ENCODE peak calls at places on chromosomes 7 and 10, in six cellular contexts. One of them, this sample, is unnamed.

GRCh38 chr10:92965314-92965713 is 95.3 kb upstream of the CYP26C1 start:
- DNase-seq in K562: peak
- DNase-seq in HepG2: peak
- DNase-seq in SK-N-SH: peak
- DNase-seq in A549: peak
- DNase-seq in IMR-90: peak
- DNase-seq in this sample: no peak

GRCh38 chr10:10782603-10783002 is 235.1 kb upstream of the CELF2 start:
- DNase-seq in IMR-90: peak
- DNase-seq in K562: no peak
- DNase-seq in A549: no peak
- DNase-seq in SK-N-SH: no peak
- DNase-seq in HepG2: no peak
- DNase-seq in this sample: no peak

GRCh38 chr10:101050206-101051069 is 11.4 kb upstream of the KAZALD1 start:
- DNase-seq in HepG2: peak
- DNase-seq in A549: peak
- DNase-seq in SK-N-SH: peak
- DNase-seq in K562: peak
- DNase-seq in IMR-90: no peak
- DNase-seq in this sample: peak

GRCh38 chr10:111522141-111522540 is 445.3 kb downstream of the ADRA2A start:
- DNase-seq in A549: no peak
- DNase-seq in SK-N-SH: no peak
- DNase-seq in K562: no peak
- DNase-seq in HepG2: no peak
- DNase-seq in IMR-90: no peak
- DNase-seq in this sample: no peak

GRCh38 chr10:44962870-44963738 is 3.5 kb downstream of the RASSF4 start:
- DNase-seq in HepG2: peak
- DNase-seq in SK-N-SH: no peak
- DNase-seq in K562: no peak
- DNase-seq in A549: no peak
- DNase-seq in IMR-90: no peak
- DNase-seq in this sample: peak

GRCh38 chr7:85261341-85261740 is 74.5 kb upstream of the SEMA3D start:
- DNase-seq in IMR-90: peak
- DNase-seq in K562: no peak
- DNase-seq in HepG2: no peak
- DNase-seq in A549: no peak
- DNase-seq in SK-N-SH: no peak
- DNase-seq in this sample: no peak

GRCh38 chr7:44150466-44150832 is 9.3 kb upstream of the MYL7 start:
- DNase-seq in IMR-90: no peak
- DNase-seq in A549: no peak
- DNase-seq in K562: no peak
- DNase-seq in SK-N-SH: peak
- DNase-seq in HepG2: no peak
- DNase-seq in this sample: no peak

GRCh38 chr10:91294134-91294906 is 73.9 kb downstream of the PCGF5 start:
- DNase-seq in K562: no peak
- DNase-seq in A549: no peak
- DNase-seq in SK-N-SH: no peak
- DNase-seq in IMR-90: no peak
- DNase-seq in HepG2: no peak
- DNase-seq in this sample: no peak

GRCh38 chr10:46022978-46023702 is 7.3 kb downstream of the NCOA4 start:
- DNase-seq in A549: peak
- DNase-seq in SK-N-SH: peak
- DNase-seq in K562: peak
- DNase-seq in HepG2: peak
- DNase-seq in IMR-90: peak
- DNase-seq in this sample: peak

GRCh38 chr7:47304727-47305719 is 276.9 kb downstream of the TNS3 start:
- DNase-seq in IMR-90: no peak
- DNase-seq in HepG2: no peak
- DNase-seq in A549: no peak
- DNase-seq in K562: no peak
- DNase-seq in SK-N-SH: no peak
- DNase-seq in this sample: no peak

GRCh38 chr7:87047-87446 is 105.3 kb upstream of the FAM20C start:
- DNase-seq in A549: no peak
- DNase-seq in K562: no peak
- DNase-seq in IMR-90: no peak
- DNase-seq in HepG2: no peak
- DNase-seq in SK-N-SH: no peak
- DNase-seq in this sample: no peak

GRCh38 chr7:150974468-150975391 is 3.4 kb downstream of the KCNH2 start:
- DNase-seq in A549: peak
- DNase-seq in IMR-90: peak
- DNase-seq in SK-N-SH: peak
- DNase-seq in HepG2: no peak
- DNase-seq in K562: peak
- DNase-seq in this sample: peak

GRCh38 chr10:80274396-80275134 is 14.9 kb downstream of the MAT1A start:
- DNase-seq in SK-N-SH: no peak
- DNase-seq in IMR-90: no peak
- DNase-seq in A549: no peak
- DNase-seq in HepG2: no peak
- DNase-seq in K562: no peak
- DNase-seq in this sample: no peak

GRCh38 chr7:68438811-68439210 is 1159.5 kb upstream of the AUTS2 start:
- DNase-seq in HepG2: no peak
- DNase-seq in IMR-90: no peak
- DNase-seq in K562: no peak
- DNase-seq in A549: no peak
- DNase-seq in SK-N-SH: no peak
- DNase-seq in this sample: no peak

GRCh38 chr10:71126432-71126831 is 85.9 kb upstream of the UNC5B start:
- DNase-seq in A549: no peak
- DNase-seq in HepG2: no peak
- DNase-seq in IMR-90: no peak
- DNase-seq in SK-N-SH: no peak
- DNase-seq in K562: no peak
- DNase-seq in this sample: no peak

GRCh38 chr10:84195044-84195830 is 900 bp downstream of the CDHR1 start:
- DNase-seq in A549: no peak
- DNase-seq in IMR-90: no peak
- DNase-seq in K562: no peak
- DNase-seq in SK-N-SH: peak
- DNase-seq in HepG2: no peak
- DNase-seq in this sample: no peak

GRCh38 chr7:80493121-80493849 is 18.6 kb downstream of the GNAT3 start:
- DNase-seq in K562: no peak
- DNase-seq in HepG2: no peak
- DNase-seq in IMR-90: no peak
- DNase-seq in SK-N-SH: no peak
- DNase-seq in A549: no peak
- DNase-seq in this sample: no peak

GRCh38 chr10:80579849-80580645 is 42.3 kb downstream of the SH2D4B start:
- DNase-seq in K562: no peak
- DNase-seq in A549: no peak
- DNase-seq in HepG2: no peak
- DNase-seq in IMR-90: no peak
- DNase-seq in SK-N-SH: no peak
- DNase-seq in this sample: no peak

GRCh38 chr10:42975005-42975493 is 101.8 kb upstream of the RET start:
- DNase-seq in IMR-90: no peak
- DNase-seq in A549: no peak
- DNase-seq in SK-N-SH: peak
- DNase-seq in K562: no peak
- DNase-seq in HepG2: no peak
- DNase-seq in this sample: peak

GRCh38 chr7:132410385-132410784 is 165.9 kb downstream of the PLXNA4 start:
- DNase-seq in A549: no peak
- DNase-seq in K562: no peak
- DNase-seq in HepG2: no peak
- DNase-seq in SK-N-SH: no peak
- DNase-seq in IMR-90: no peak
- DNase-seq in this sample: no peak

GRCh38 chr7:144454-144826 is 47.9 kb upstream of the FAM20C start:
- DNase-seq in HepG2: no peak
- DNase-seq in IMR-90: no peak
- DNase-seq in K562: no peak
- DNase-seq in A549: no peak
- DNase-seq in SK-N-SH: no peak
- DNase-seq in this sample: no peak

GRCh38 chr7:2461268-2462026 is 14.8 kb downstream of the GRIFIN start:
- DNase-seq in IMR-90: no peak
- DNase-seq in SK-N-SH: peak
- DNase-seq in A549: no peak
- DNase-seq in HepG2: no peak
- DNase-seq in K562: no peak
- DNase-seq in this sample: no peak

GRCh38 chr10:61376908-61377368 is 76.2 kb downstream of the TMEM26 start:
- DNase-seq in K562: no peak
- DNase-seq in SK-N-SH: no peak
- DNase-seq in IMR-90: no peak
- DNase-seq in A549: no peak
- DNase-seq in HepG2: no peak
- DNase-seq in this sample: no peak

GRCh38 chr7:25567430-25567829 is 339.1 kb upstream of the NPVF start:
- DNase-seq in SK-N-SH: no peak
- DNase-seq in IMR-90: no peak
- DNase-seq in A549: no peak
- DNase-seq in K562: no peak
- DNase-seq in HepG2: no peak
- DNase-seq in this sample: no peak

GRCh38 chr7:129095258-129095657 is 40.3 kb upstream of the TNPO3 start:
- DNase-seq in IMR-90: no peak
- DNase-seq in A549: no peak
- DNase-seq in SK-N-SH: no peak
- DNase-seq in HepG2: no peak
- DNase-seq in K562: no peak
- DNase-seq in this sample: no peak

GRCh38 chr7:129643545-129644170 is 32.1 kb downstream of the NRF1 start:
- DNase-seq in IMR-90: no peak
- DNase-seq in HepG2: no peak
- DNase-seq in SK-N-SH: no peak
- DNase-seq in K562: no peak
- DNase-seq in A549: no peak
- DNase-seq in this sample: no peak

GRCh38 chr7:96304573-96304972 is 17.3 kb downstream of the SLC25A13 start:
- DNase-seq in IMR-90: no peak
- DNase-seq in K562: no peak
- DNase-seq in SK-N-SH: no peak
- DNase-seq in HepG2: no peak
- DNase-seq in A549: no peak
- DNase-seq in this sample: no peak

DNA sequence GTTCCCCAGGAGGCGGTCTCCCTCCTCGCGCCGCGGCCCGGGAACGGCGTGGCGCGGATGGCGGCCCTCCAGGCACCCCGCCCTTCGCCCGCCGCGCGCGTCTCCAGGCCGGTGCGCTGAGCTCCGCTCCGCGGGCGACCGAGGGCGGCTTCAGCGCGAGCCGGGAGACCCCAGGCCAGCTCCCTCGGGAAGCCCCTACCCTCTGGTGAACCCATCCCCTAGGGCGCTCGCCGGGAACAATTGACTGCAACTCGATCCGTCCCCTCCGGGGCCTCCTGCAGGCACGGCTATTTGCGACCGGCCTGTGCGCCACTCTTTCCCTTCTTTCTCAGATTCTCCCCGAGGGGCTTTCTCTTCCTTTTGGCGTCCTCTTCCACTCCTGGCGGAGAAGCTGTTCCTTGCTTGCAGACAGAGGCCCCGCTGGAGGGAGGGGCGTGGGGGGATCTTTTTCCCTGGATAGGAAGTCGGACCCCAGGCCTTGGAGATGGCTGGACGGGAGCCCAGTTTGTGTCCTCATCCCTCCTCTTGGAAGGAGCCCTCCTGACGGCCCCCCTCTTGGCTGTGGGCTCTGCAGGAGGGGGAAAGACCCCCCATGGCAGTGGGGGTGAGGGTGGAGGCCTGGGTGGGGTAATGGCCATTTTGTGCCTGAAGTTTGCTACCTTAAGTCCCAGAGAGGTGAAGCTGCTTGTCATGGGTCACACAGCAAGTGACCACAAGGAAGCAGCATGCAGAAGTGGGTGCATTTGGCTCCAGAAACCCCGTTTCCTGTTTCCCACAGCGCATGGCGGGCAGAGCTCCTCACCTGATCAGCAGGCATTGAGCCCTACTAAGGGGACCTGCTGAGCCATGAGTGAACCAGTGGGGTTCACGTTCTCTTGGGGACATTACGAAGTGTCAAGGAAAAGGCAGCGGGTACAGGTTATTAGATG is 171.2 kb upstream of the TNRC18 start:
- DNase-seq in HepG2: no peak
- DNase-seq in A549: peak
- DNase-seq in K562: peak
- DNase-seq in SK-N-SH: peak
- DNase-seq in IMR-90: peak
- DNase-seq in this sample: peak
- TF ChIP-seq USF2 in HepG2: no peak
- TF ChIP-seq USF2 in A549: no peak
- TF ChIP-seq USF2 in K562: no peak
- TF ChIP-seq USF2 in SK-N-SH: no peak
- TF ChIP-seq USF2 in IMR-90: no peak
- TF ChIP-seq USF2 in this sample: peak

GRCh38 chr7:146115665-146116451 is 743 bp upstream of the CNTNAP2 start:
- DNase-seq in SK-N-SH: peak
- DNase-seq in IMR-90: no peak
- DNase-seq in K562: peak
- DNase-seq in A549: no peak
- DNase-seq in HepG2: no peak
- DNase-seq in this sample: peak
- TF ChIP-seq USF2 in SK-N-SH: no peak
- TF ChIP-seq USF2 in IMR-90: no peak
- TF ChIP-seq USF2 in K562: no peak
- TF ChIP-seq USF2 in A549: no peak
- TF ChIP-seq USF2 in HepG2: no peak
- TF ChIP-seq USF2 in this sample: peak

DNA sequence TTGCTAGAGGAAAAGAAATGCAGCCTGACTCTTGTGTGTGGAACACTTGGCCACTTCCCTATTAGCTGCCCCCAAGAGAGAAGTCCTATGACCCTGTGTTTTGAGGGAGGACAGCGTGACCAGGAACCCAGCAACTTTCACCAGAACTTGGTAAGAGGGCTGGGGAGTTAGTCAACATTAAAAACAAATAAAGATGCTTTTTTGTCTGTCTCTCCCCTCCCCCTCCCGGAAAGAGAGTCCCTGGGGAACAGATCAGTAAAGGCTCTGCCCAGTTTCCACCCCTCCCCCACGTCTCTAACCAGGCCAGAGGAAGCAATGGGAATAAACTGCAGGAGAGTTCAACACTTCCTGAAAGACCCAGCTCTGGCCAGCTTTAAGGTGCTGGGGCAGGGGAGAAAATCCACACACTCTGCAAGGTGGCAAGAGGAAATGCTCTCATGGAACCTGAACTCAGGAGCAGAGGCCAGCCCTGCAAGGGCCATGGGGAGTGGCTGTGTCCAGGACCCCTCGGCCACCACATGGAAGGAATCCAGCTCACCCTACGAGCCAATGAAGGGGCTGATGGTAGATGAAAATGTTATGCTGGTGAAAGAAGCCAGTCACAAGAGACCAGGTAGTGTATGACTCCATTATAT is 21.5 kb downstream of the SH3PXD2A start:
- DNase-seq in SK-N-SH: no peak
- DNase-seq in A549: peak
- DNase-seq in K562: peak
- DNase-seq in HepG2: peak
- DNase-seq in IMR-90: no peak
- DNase-seq in this sample: peak
- TF ChIP-seq USF2 in SK-N-SH: no peak
- TF ChIP-seq USF2 in A549: no peak
- TF ChIP-seq USF2 in K562: no peak
- TF ChIP-seq USF2 in HepG2: no peak
- TF ChIP-seq USF2 in IMR-90: no peak
- TF ChIP-seq USF2 in this sample: peak

GRCh38 chr10:88186335-88186734 is 322.9 kb downstream of the PTEN start:
- DNase-seq in K562: no peak
- DNase-seq in HepG2: no peak
- DNase-seq in IMR-90: peak
- DNase-seq in A549: no peak
- DNase-seq in SK-N-SH: no peak
- DNase-seq in this sample: no peak
- TF ChIP-seq USF2 in K562: no peak
- TF ChIP-seq USF2 in HepG2: no peak
- TF ChIP-seq USF2 in IMR-90: no peak
- TF ChIP-seq USF2 in A549: no peak
- TF ChIP-seq USF2 in SK-N-SH: no peak
- TF ChIP-seq USF2 in this sample: no peak